ENCODE peak calls at places on chromosome 10, in nine cellular contexts. S is SJSA1, Q is fibroblast of villous mesenchyme, I is omental fat pad, N is G401, B is endothelial cell, C is cerebellar cortex, D is NCI-H2171 treated with DMSO at 0.1 percent for 48 hours, Z is MV-4-11. Y is an unnamed sample.

GRCh38 chr10:101292194-101293006 is 61.6 kb upstream of the BTRC start:
- DNase-seq in N (peak), B (peak), Q (peak), I (no peak), D (peak), Z (no peak), C (peak), S (no peak), Y (peak)

GRCh38 chr10:124446830-124447740 is 2.8 kb downstream of the NKX1-2 start:
- DNase-seq in N (no peak), B (no peak), C (no peak), Q (no peak), S (no peak), D (no peak), Z (no peak), I (no peak), Y (no peak)

GRCh38 chr10:10869592-10869991 is 148.1 kb upstream of the CELF2 start:
- DNase-seq in D (no peak), Q (no peak), I (no peak), N (no peak), C (no peak), Z (peak), B (no peak), S (peak), Y (no peak)

GRCh38 chr10:132247943-132248342 is 59.8 kb downstream of the STK32C start:
- DNase-seq in Q (peak), C (no peak), N (no peak), I (no peak), Z (peak), D (peak), S (no peak), B (no peak), Y (no peak)

GRCh38 chr10:25725917-25726716 is 207.9 kb upstream of the MYO3A start:
- DNase-seq in N (peak), Z (peak), Q (peak), I (no peak), B (peak), S (peak), D (peak), C (peak), Y (peak)

GRCh38 chr10:91104185-91105041 is 116.0 kb upstream of the PCGF5 start:
- DNase-seq in I (no peak), B (no peak), Z (no peak), C (no peak), Q (no peak), N (no peak), S (no peak), D (no peak), Y (no peak)

GRCh38 chr10:94010116-94010515 is 16.4 kb downstream of the PLCE1 start:
- DNase-seq in S (no peak), Q (no peak), D (no peak), B (no peak), Z (no peak), C (no peak), N (no peak), I (no peak), Y (no peak)

GRCh38 chr10:52226448-52226847 is 87.6 kb upstream of the DKK1 start:
- DNase-seq in I (no peak), D (no peak), S (no peak), Z (no peak), B (no peak), N (no peak), C (no peak), Q (peak), Y (no peak)

GRCh38 chr10:129033790-129034272 is 433.2 kb upstream of the MGMT start:
- DNase-seq in D (no peak), N (no peak), Z (no peak), S (no peak), B (no peak), I (no peak), C (no peak), Q (no peak), Y (no peak)

GRCh38 chr10:31320179-31320597 is 1.2 kb downstream of the ZEB1 start:
- DNase-seq in Q (peak), S (peak), N (peak), B (peak), C (peak), I (no peak), Z (no peak), D (no peak), Y (no peak)

GRCh38 chr10:51699475-51700227 is at the start of gene CSTF2T:
- DNase-seq in C (peak), S (peak), D (peak), B (peak), I (peak), Z (peak), N (peak), Q (peak), Y (peak)

GRCh38 chr10:101484154-101484748 is 103.8 kb downstream of the POLL start:
- DNase-seq in B (no peak), D (no peak), Q (no peak), C (no peak), I (no peak), S (no peak), Z (peak), N (no peak), Y (no peak)

GRCh38 chr10:4067552-4068254 is 282.7 kb upstream of the KLF6 start:
- DNase-seq in Q (no peak), B (no peak), N (no peak), S (no peak), I (no peak), Z (peak), D (no peak), C (no peak), Y (peak)

GRCh38 chr10:60460058-60460457 is 70.4 kb upstream of the ANK3 start:
- DNase-seq in N (no peak), S (no peak), Q (no peak), D (peak), C (no peak), Z (no peak), I (no peak), B (no peak), Y (no peak)

GRCh38 chr10:16384064-16384463 is 52.7 kb upstream of the PTER start:
- DNase-seq in I (no peak), D (peak), S (no peak), Q (no peak), N (peak), C (peak), B (no peak), Z (no peak), Y (no peak)

GRCh38 chr10:110522365-110522988 is 24.8 kb downstream of the DUSP5 start:
- DNase-seq in C (no peak), Q (peak), D (no peak), Z (peak), B (no peak), I (no peak), S (no peak), N (no peak), Y (no peak)

GRCh38 chr10:130027716-130028464 is 63.8 kb upstream of the EBF3 start:
- DNase-seq in I (no peak), B (no peak), D (no peak), S (no peak), Z (no peak), C (no peak), Q (no peak), N (no peak), Y (no peak)

GRCh38 chr10:132095403-132096113 is 29.8 kb downstream of the JAKMIP3 start:
- DNase-seq in D (no peak), C (no peak), B (no peak), Q (no peak), I (no peak), Z (no peak), N (no peak), S (no peak), Y (no peak)

GRCh38 chr10:56622335-56622973 is 261.4 kb upstream of the ZWINT start:
- DNase-seq in N (no peak), I (no peak), B (no peak), S (no peak), C (no peak), Z (peak), Q (no peak), D (no peak), Y (no peak)

GRCh38 chr10:110444009-110444347 is 53.7 kb upstream of the DUSP5 start:
- DNase-seq in C (peak), B (no peak), N (peak), I (no peak), Q (no peak), S (no peak), Z (no peak), D (peak), Y (no peak)

GRCh38 chr10:78727728-78728127 is 341.0 kb upstream of the ZMIZ1 start:
- DNase-seq in B (no peak), Z (no peak), N (no peak), C (no peak), Q (no peak), I (no peak), S (no peak), D (peak), Y (no peak)

GRCh38 chr10:33332183-33333031 is 2.1 kb downstream of the NRP1 start:
- DNase-seq in B (no peak), D (no peak), Z (no peak), Q (peak), I (no peak), C (no peak), N (no peak), S (peak), Y (no peak)

GRCh38 chr10:114471906-114472873 is 67.9 kb upstream of the AFAP1L2 start:
- DNase-seq in N (peak), D (no peak), S (no peak), Z (no peak), I (no peak), Q (no peak), C (peak), B (no peak), Y (no peak)

GRCh38 chr10:4013651-4014085 is 228.7 kb upstream of the KLF6 start:
- DNase-seq in S (no peak), Q (no peak), I (no peak), N (no peak), Z (no peak), B (no peak), C (no peak), D (no peak), Y (no peak)

GRCh38 chr10:124595143-124595883 is 133.7 kb downstream of the LHPP start:
- DNase-seq in C (no peak), B (no peak), S (no peak), I (no peak), Q (no peak), D (no peak), N (no peak), Z (peak), Y (peak)

GRCh38 chr10:70053896-70054641 is 1.4 kb downstream of the MACROH2A2 start:
- DNase-seq in C (peak), B (peak), S (peak), N (peak), Z (no peak), D (no peak), Q (no peak), I (no peak), Y (no peak)

GRCh38 chr10:4691776-4692175 is 134.2 kb upstream of the AKR1E2 start:
- DNase-seq in N (no peak), B (no peak), C (no peak), Z (no peak), Q (peak), I (no peak), S (peak), D (no peak), Y (no peak)

GRCh38 chr10:35896011-35896410 is 253.9 kb upstream of the FZD8 start:
- DNase-seq in S (peak), I (no peak), B (no peak), Q (peak), D (no peak), N (no peak), Z (no peak), C (no peak), Y (no peak)

GRCh38 chr10:79188154-79188763 is 119.5 kb downstream of the ZMIZ1 start:
- DNase-seq in N (no peak), B (no peak), C (no peak), Z (no peak), I (no peak), D (no peak), Q (no peak), S (no peak), Y (no peak)

GRCh38 chr10:5525581-5526271 is 965 bp downstream of the CALML3 start:
- DNase-seq in B (no peak), I (no peak), Q (no peak), S (no peak), D (no peak), N (no peak), C (no peak), Z (no peak), Y (no peak)

GRCh38 chr10:110433740-110434139 is 64.0 kb upstream of the DUSP5 start:
- DNase-seq in Q (no peak), N (no peak), Z (no peak), I (no peak), B (no peak), S (no peak), D (no peak), C (no peak), Y (no peak)

GRCh38 chr10:21584834-21585530 is 51.0 kb downstream of the MLLT10 start:
- DNase-seq in C (no peak), Z (no peak), S (no peak), Q (no peak), B (no peak), D (no peak), I (no peak), N (no peak), Y (no peak)

GRCh38 chr10:75592014-75592842 is 160.8 kb downstream of the LRMDA start:
- DNase-seq in B (no peak), I (no peak), S (no peak), C (no peak), N (no peak), Q (no peak), Z (no peak), D (no peak), Y (no peak)

GRCh38 chr10:33277135-33277536 is 57.3 kb downstream of the NRP1 start:
- DNase-seq in Z (no peak), Q (peak), I (peak), D (no peak), C (no peak), B (no peak), S (peak), N (no peak), Y (no peak)

Y was measured in Kasumi-1.